ENCODE peak calls at places on chromosomes 13 and 19, in ten cellular contexts. One of them, this sample, is unnamed.

GRCh38 chr19:34351382-34351802 is 13.6 kb upstream of the GPI start:
- DNase-seq in breast epithelium: no peak
- DNase-seq in esophagus muscularis mucosa: no peak
- DNase-seq in HCT116: no peak
- DNase-seq in transverse colon: no peak
- DNase-seq in K562: no peak
- DNase-seq in sigmoid colon: no peak
- DNase-seq in GM23338: no peak
- DNase-seq in stomach: peak; percentile 87
- DNase-seq in H1: no peak
- DNase-seq in this sample: no peak

GRCh38 chr19:23415561-23416191 is 20.4 kb upstream of the ZNF91 start:
- DNase-seq in breast epithelium: no peak
- DNase-seq in esophagus muscularis mucosa: no peak
- DNase-seq in HCT116: no peak
- DNase-seq in transverse colon: peak; percentile 86
- DNase-seq in K562: no peak
- DNase-seq in sigmoid colon: no peak
- DNase-seq in GM23338: peak; percentile 97
- DNase-seq in stomach: no peak
- DNase-seq in H1: peak; percentile 79
- DNase-seq in this sample: no peak

GRCh38 chr13:33052446-33052845 is 36.2 kb downstream of the KL start:
- DNase-seq in breast epithelium: no peak
- DNase-seq in esophagus muscularis mucosa: no peak
- DNase-seq in HCT116: no peak
- DNase-seq in transverse colon: no peak
- DNase-seq in K562: no peak
- DNase-seq in sigmoid colon: no peak
- DNase-seq in GM23338: no peak
- DNase-seq in stomach: no peak
- DNase-seq in H1: no peak
- DNase-seq in this sample: no peak

GRCh38 chr13:82963466-82963865 is 918.8 kb downstream of the SLITRK1 start:
- DNase-seq in breast epithelium: no peak
- DNase-seq in esophagus muscularis mucosa: no peak
- DNase-seq in HCT116: no peak
- DNase-seq in transverse colon: no peak
- DNase-seq in K562: no peak
- DNase-seq in sigmoid colon: no peak
- DNase-seq in GM23338: no peak
- DNase-seq in stomach: no peak
- DNase-seq in H1: no peak
- DNase-seq in this sample: no peak

GRCh38 chr19:17933414-17934129 is 757 bp downstream of the CCDC124 start:
- DNase-seq in breast epithelium: no peak
- DNase-seq in esophagus muscularis mucosa: no peak
- DNase-seq in HCT116: no peak
- DNase-seq in transverse colon: no peak
- DNase-seq in K562: peak; percentile 15
- DNase-seq in sigmoid colon: no peak
- DNase-seq in GM23338: peak; percentile 18
- DNase-seq in stomach: no peak
- DNase-seq in H1: no peak
- DNase-seq in this sample: no peak

GRCh38 chr19:41925208-41926003 is 2.8 kb downstream of the ERFL start:
- DNase-seq in breast epithelium: no peak
- DNase-seq in esophagus muscularis mucosa: no peak
- DNase-seq in HCT116: no peak
- DNase-seq in transverse colon: no peak
- DNase-seq in K562: no peak
- DNase-seq in sigmoid colon: no peak
- DNase-seq in GM23338: no peak
- DNase-seq in stomach: no peak
- DNase-seq in H1: no peak
- DNase-seq in this sample: no peak

GRCh38 chr13:50693755-50694154 is 149.7 kb downstream of the DLEU7 start:
- DNase-seq in breast epithelium: no peak
- DNase-seq in esophagus muscularis mucosa: no peak
- DNase-seq in HCT116: no peak
- DNase-seq in transverse colon: no peak
- DNase-seq in K562: no peak
- DNase-seq in sigmoid colon: no peak
- DNase-seq in GM23338: peak; percentile 13
- DNase-seq in stomach: peak; percentile 33
- DNase-seq in H1: no peak
- DNase-seq in this sample: no peak

GRCh38 chr19:19956431-19957075 is 55.8 kb downstream of the ZNF93 start:
- DNase-seq in breast epithelium: no peak
- DNase-seq in esophagus muscularis mucosa: peak; percentile 85
- DNase-seq in HCT116: no peak
- DNase-seq in transverse colon: no peak
- DNase-seq in K562: no peak
- DNase-seq in sigmoid colon: no peak
- DNase-seq in GM23338: peak; percentile 98
- DNase-seq in stomach: no peak
- DNase-seq in H1: peak; percentile 62
- DNase-seq in this sample: no peak

GRCh38 chr19:29671393-29672076 is 6.3 kb downstream of the PLEKHF1 start:
- DNase-seq in breast epithelium: peak; percentile 66
- DNase-seq in esophagus muscularis mucosa: no peak
- DNase-seq in HCT116: no peak
- DNase-seq in transverse colon: peak; percentile 72
- DNase-seq in K562: peak; percentile 63
- DNase-seq in sigmoid colon: peak; percentile 72
- DNase-seq in GM23338: peak; percentile 41
- DNase-seq in stomach: peak; percentile 60
- DNase-seq in H1: no peak
- DNase-seq in this sample: no peak

GRCh38 chr19:49592486-49593232 is 1.7 kb downstream of the PRR12 start:
- DNase-seq in breast epithelium: no peak
- DNase-seq in esophagus muscularis mucosa: no peak
- DNase-seq in HCT116: no peak
- DNase-seq in transverse colon: no peak
- DNase-seq in K562: peak; percentile 35
- DNase-seq in sigmoid colon: peak; percentile 69
- DNase-seq in GM23338: peak; percentile 69
- DNase-seq in stomach: no peak
- DNase-seq in H1: no peak
- DNase-seq in this sample: no peak

GRCh38 chr19:18612772-18613588 is at the start of gene TMEM59L:
- DNase-seq in breast epithelium: no peak
- DNase-seq in esophagus muscularis mucosa: no peak
- DNase-seq in HCT116: no peak
- DNase-seq in transverse colon: no peak
- DNase-seq in K562: no peak
- DNase-seq in sigmoid colon: no peak
- DNase-seq in GM23338: peak; percentile 65
- DNase-seq in stomach: no peak
- DNase-seq in H1: no peak
- DNase-seq in this sample: no peak

GRCh38 chr13:30824651-30825050 is 81.4 kb upstream of the MEDAG start:
- DNase-seq in breast epithelium: no peak
- DNase-seq in esophagus muscularis mucosa: no peak
- DNase-seq in HCT116: no peak
- DNase-seq in transverse colon: no peak
- DNase-seq in K562: no peak
- DNase-seq in sigmoid colon: peak; percentile 40
- DNase-seq in GM23338: no peak
- DNase-seq in stomach: peak; percentile 38
- DNase-seq in H1: no peak
- DNase-seq in this sample: no peak

GRCh38 chr13:110580800-110581199 is 19.3 kb upstream of the RAB20 start:
- DNase-seq in breast epithelium: no peak
- DNase-seq in esophagus muscularis mucosa: no peak
- DNase-seq in HCT116: no peak
- DNase-seq in transverse colon: no peak
- DNase-seq in K562: no peak
- DNase-seq in sigmoid colon: no peak
- DNase-seq in GM23338: no peak
- DNase-seq in stomach: no peak
- DNase-seq in H1: no peak
- DNase-seq in this sample: no peak

GRCh38 chr13:98778749-98779148 is 26.3 kb upstream of the SLC15A1 start:
- DNase-seq in breast epithelium: no peak
- DNase-seq in esophagus muscularis mucosa: no peak
- DNase-seq in HCT116: no peak
- DNase-seq in transverse colon: no peak
- DNase-seq in K562: no peak
- DNase-seq in sigmoid colon: no peak
- DNase-seq in GM23338: no peak
- DNase-seq in stomach: no peak
- DNase-seq in H1: no peak
- DNase-seq in this sample: no peak

DNA sequence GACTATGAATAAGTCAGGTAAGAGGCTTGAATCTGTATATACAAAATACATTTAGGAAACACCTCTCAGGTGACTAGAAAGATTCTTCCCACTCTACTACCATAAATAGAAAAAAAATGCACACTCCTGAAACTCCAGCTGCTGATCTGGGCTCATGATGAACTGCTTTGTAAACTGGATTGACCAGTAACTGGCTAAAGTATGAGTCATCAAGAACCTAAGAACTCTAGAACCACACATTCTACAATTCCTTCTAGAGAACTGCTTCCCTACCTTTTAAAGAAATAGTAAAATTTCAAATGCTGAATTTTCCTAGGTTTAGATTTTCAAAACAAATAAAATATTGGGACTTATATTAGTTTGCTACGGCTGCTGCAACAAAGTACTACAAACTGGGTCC is 55.2 kb downstream of the ELF1 start:
- DNase-seq in breast epithelium: no peak
- DNase-seq in esophagus muscularis mucosa: no peak
- DNase-seq in HCT116: peak; percentile 45
- DNase-seq in transverse colon: no peak
- DNase-seq in K562: peak; percentile 18
- DNase-seq in sigmoid colon: no peak
- DNase-seq in GM23338: no peak
- DNase-seq in stomach: no peak
- DNase-seq in H1: no peak
- DNase-seq in this sample: no peak
- H3K4me1 ChIP-seq in breast epithelium: no peaks in the 10 kb centered on the region
- H3K4me1 ChIP-seq in esophagus muscularis mucosa: peaks cover 51% of the 10 kb centered on the region
- H3K4me1 ChIP-seq in HCT116: peaks cover 16% of the 10 kb centered on the region
- H3K4me1 ChIP-seq in transverse colon: peaks cover 29% of the 10 kb centered on the region
- H3K4me1 ChIP-seq in K562: peaks cover 9% of the 10 kb centered on the region
- H3K4me1 ChIP-seq in sigmoid colon: no peaks in the 10 kb centered on the region
- H3K4me1 ChIP-seq in GM23338: no peaks in the 10 kb centered on the region
- H3K4me1 ChIP-seq in stomach: peaks cover 45% of the 10 kb centered on the region
- H3K4me1 ChIP-seq in H1: no peaks in the 10 kb centered on the region
- H3K4me1 ChIP-seq in this sample: peaks cover 3% of the 10 kb centered on the region

DNA sequence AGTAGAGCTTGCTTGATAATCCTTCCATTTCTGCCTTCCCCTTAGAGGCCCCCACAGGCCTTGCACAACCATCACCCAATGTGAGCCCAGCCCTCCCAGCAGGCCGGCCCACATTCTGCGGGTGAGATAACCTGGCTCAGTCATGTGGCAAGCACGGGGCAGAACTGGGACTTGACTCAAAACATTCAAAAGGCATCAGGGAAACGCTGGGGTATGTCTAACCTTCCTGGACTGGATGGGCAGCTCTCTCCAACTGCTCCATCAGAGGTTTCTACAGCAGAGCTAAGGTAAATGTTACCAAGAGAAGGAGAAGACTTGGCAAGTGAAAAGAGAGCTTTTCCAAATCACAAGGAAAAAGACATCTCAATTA is 24.8 kb downstream of the EPS15L1 start:
- DNase-seq in breast epithelium: peak; percentile 45
- DNase-seq in esophagus muscularis mucosa: no peak
- DNase-seq in HCT116: no peak
- DNase-seq in transverse colon: peak; percentile 50
- DNase-seq in K562: peak; percentile 74
- DNase-seq in sigmoid colon: peak; percentile 86
- DNase-seq in GM23338: no peak
- DNase-seq in stomach: peak; percentile 83
- DNase-seq in H1: no peak
- DNase-seq in this sample: no peak
- TF ChIP-seq POLR2AphosphoS5 in breast epithelium: peak; percentile 62
- TF ChIP-seq POLR2AphosphoS5 in esophagus muscularis mucosa: peak; percentile 32
- TF ChIP-seq POLR2AphosphoS5 in HCT116: no peak
- TF ChIP-seq POLR2AphosphoS5 in transverse colon: no peak
- TF ChIP-seq POLR2AphosphoS5 in K562: no peak
- TF ChIP-seq POLR2AphosphoS5 in sigmoid colon: no peak
- TF ChIP-seq POLR2AphosphoS5 in GM23338: no peak
- TF ChIP-seq POLR2AphosphoS5 in stomach: peak; percentile 58
- TF ChIP-seq POLR2AphosphoS5 in H1: no peak
- TF ChIP-seq POLR2AphosphoS5 in this sample: no peak

DNA sequence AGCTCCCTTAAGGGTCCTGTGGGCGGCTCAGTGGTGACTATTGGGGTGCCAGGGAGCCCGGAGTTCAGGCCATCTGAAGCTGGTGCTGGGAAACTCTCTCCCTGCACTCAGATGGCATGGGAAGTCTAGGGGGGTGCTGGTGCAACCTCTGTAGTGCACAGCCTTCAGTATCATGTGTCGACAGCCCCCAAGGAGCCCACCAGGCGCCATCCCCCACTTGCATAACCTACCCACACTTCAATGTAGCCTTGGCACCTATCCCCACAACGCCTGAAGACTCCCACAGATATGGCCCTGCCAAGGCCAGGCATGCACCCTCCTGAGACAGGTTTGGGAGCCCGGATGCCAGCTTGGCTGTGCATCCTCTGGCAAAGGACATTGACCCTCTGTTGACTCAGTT is 27.7 kb upstream of the NANOS3 start:
- DNase-seq in breast epithelium: peak; percentile 32
- DNase-seq in esophagus muscularis mucosa: no peak
- DNase-seq in HCT116: no peak
- DNase-seq in transverse colon: no peak
- DNase-seq in K562: no peak
- DNase-seq in sigmoid colon: no peak
- DNase-seq in GM23338: no peak
- DNase-seq in stomach: no peak
- DNase-seq in H1: no peak
- DNase-seq in this sample: no peak
- H3K4me1 ChIP-seq in breast epithelium: peaks cover 16% of the 10 kb centered on the region
- H3K4me1 ChIP-seq in esophagus muscularis mucosa: peaks cover 89% of the 10 kb centered on the region
- H3K4me1 ChIP-seq in HCT116: peaks cover 82% of the 10 kb centered on the region
- H3K4me1 ChIP-seq in transverse colon: peaks cover 53% of the 10 kb centered on the region
- H3K4me1 ChIP-seq in K562: peaks cover 39% of the 10 kb centered on the region
- H3K4me1 ChIP-seq in sigmoid colon: peaks cover 53% of the 10 kb centered on the region
- H3K4me1 ChIP-seq in GM23338: peaks cover 35% of the 10 kb centered on the region
- H3K4me1 ChIP-seq in stomach: peaks cover 43% of the 10 kb centered on the region
- H3K4me1 ChIP-seq in H1: peaks cover 13% of the 10 kb centered on the region
- H3K4me1 ChIP-seq in this sample: peaks cover 68% of the 10 kb centered on the region

DNA sequence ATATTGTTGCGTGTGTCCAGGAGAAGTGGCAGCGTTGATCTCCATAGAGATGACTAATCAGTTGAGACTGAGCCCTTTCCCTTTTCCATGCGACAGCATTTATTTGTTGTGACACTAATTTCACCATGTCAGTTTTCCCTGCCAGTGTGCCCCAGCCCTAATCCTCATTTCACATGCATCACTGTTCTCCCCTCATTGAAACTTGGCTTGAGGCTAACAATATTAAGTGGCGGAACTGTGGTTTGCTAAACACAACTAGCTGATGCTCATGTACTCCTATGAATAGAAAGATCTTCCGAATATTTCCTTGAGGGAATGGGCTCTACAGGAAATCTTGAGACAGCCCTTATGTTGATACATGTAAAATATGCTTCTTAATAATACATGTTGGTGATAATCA is 258.6 kb downstream of the ATP8A2 start:
- DNase-seq in breast epithelium: no peak
- DNase-seq in esophagus muscularis mucosa: no peak
- DNase-seq in HCT116: no peak
- DNase-seq in transverse colon: no peak
- DNase-seq in K562: no peak
- DNase-seq in sigmoid colon: no peak
- DNase-seq in GM23338: no peak
- DNase-seq in stomach: no peak
- DNase-seq in H1: no peak
- DNase-seq in this sample: no peak
- TF ChIP-seq POLR2AphosphoS5 in breast epithelium: no peak
- TF ChIP-seq POLR2AphosphoS5 in esophagus muscularis mucosa: no peak
- TF ChIP-seq POLR2AphosphoS5 in HCT116: no peak
- TF ChIP-seq POLR2AphosphoS5 in transverse colon: no peak
- TF ChIP-seq POLR2AphosphoS5 in K562: no peak
- TF ChIP-seq POLR2AphosphoS5 in sigmoid colon: no peak
- TF ChIP-seq POLR2AphosphoS5 in GM23338: no peak
- TF ChIP-seq POLR2AphosphoS5 in stomach: no peak
- TF ChIP-seq POLR2AphosphoS5 in H1: no peak
- TF ChIP-seq POLR2AphosphoS5 in this sample: no peak